ENCODE peak calls at places on chromosomes 6 and 20, in five cellular contexts. One of them, this sample, is unnamed.

GRCh38 chr20:4195499-4195898 is 180.1 kb upstream of the RNF24 start:
- DNase-seq in coronary artery: no peak
- DNase-seq in cardiac fibroblast: peak
- DNase-seq in AG04450: no peak
- DNase-seq in tibial artery: no peak
- DNase-seq in this sample: no peak

GRCh38 chr20:33415948-33416347 is 14.6 kb upstream of the CDK5RAP1 start:
- DNase-seq in coronary artery: no peak
- DNase-seq in cardiac fibroblast: peak
- DNase-seq in AG04450: no peak
- DNase-seq in tibial artery: peak
- DNase-seq in this sample: no peak

GRCh38 chr20:35768731-35769664 is 2.8 kb upstream of the PHF20 start:
- DNase-seq in coronary artery: peak
- DNase-seq in cardiac fibroblast: peak
- DNase-seq in AG04450: peak
- DNase-seq in tibial artery: peak
- DNase-seq in this sample: peak

GRCh38 chr6:17413313-17413750 is 19.9 kb downstream of the CAP2 start:
- DNase-seq in coronary artery: no peak
- DNase-seq in cardiac fibroblast: peak
- DNase-seq in AG04450: no peak
- DNase-seq in tibial artery: no peak
- DNase-seq in this sample: no peak

GRCh38 chr6:113065606-113066005 is 718.5 kb downstream of the RFPL4B start:
- DNase-seq in coronary artery: no peak
- DNase-seq in cardiac fibroblast: peak
- DNase-seq in AG04450: no peak
- DNase-seq in tibial artery: no peak
- DNase-seq in this sample: no peak

GRCh38 chr20:36305602-36306556 is at the start of gene DLGAP4:
- DNase-seq in coronary artery: peak
- DNase-seq in cardiac fibroblast: no peak
- DNase-seq in AG04450: no peak
- DNase-seq in tibial artery: no peak
- DNase-seq in this sample: no peak

GRCh38 chr6:158654498-158654897 is 4.6 kb downstream of the SYTL3 start:
- DNase-seq in coronary artery: no peak
- DNase-seq in cardiac fibroblast: peak
- DNase-seq in AG04450: no peak
- DNase-seq in tibial artery: peak
- DNase-seq in this sample: no peak

GRCh38 chr6:88698661-88699060 is 264.8 kb downstream of the RNGTT start:
- DNase-seq in coronary artery: no peak
- DNase-seq in cardiac fibroblast: no peak
- DNase-seq in AG04450: no peak
- DNase-seq in tibial artery: no peak
- DNase-seq in this sample: no peak

GRCh38 chr20:57008217-57008616 is 258.2 kb downstream of the BMP7 start:
- DNase-seq in coronary artery: no peak
- DNase-seq in cardiac fibroblast: no peak
- DNase-seq in AG04450: no peak
- DNase-seq in tibial artery: no peak
- DNase-seq in this sample: no peak

GRCh38 chr6:50936277-50936681 is 117.6 kb downstream of the TFAP2B start:
- DNase-seq in coronary artery: no peak
- DNase-seq in cardiac fibroblast: no peak
- DNase-seq in AG04450: no peak
- DNase-seq in tibial artery: no peak
- DNase-seq in this sample: no peak

GRCh38 chr20:51687071-51687470 is 81.1 kb downstream of the ATP9A start:
- DNase-seq in coronary artery: no peak
- DNase-seq in cardiac fibroblast: peak
- DNase-seq in AG04450: no peak
- DNase-seq in tibial artery: no peak
- DNase-seq in this sample: no peak

GRCh38 chr6:112187736-112188135 is 66.6 kb downstream of the LAMA4 start:
- DNase-seq in coronary artery: no peak
- DNase-seq in cardiac fibroblast: no peak
- DNase-seq in AG04450: no peak
- DNase-seq in tibial artery: no peak
- DNase-seq in this sample: no peak

GRCh38 chr6:89859744-89860143 is 30.1 kb downstream of the CASP8AP2 start:
- DNase-seq in coronary artery: no peak
- DNase-seq in cardiac fibroblast: no peak
- DNase-seq in AG04450: no peak
- DNase-seq in tibial artery: no peak
- DNase-seq in this sample: no peak

GRCh38 chr6:17427062-17427461 is 33.7 kb downstream of the CAP2 start:
- DNase-seq in coronary artery: no peak
- DNase-seq in cardiac fibroblast: no peak
- DNase-seq in AG04450: no peak
- DNase-seq in tibial artery: no peak
- DNase-seq in this sample: no peak

GRCh38 chr6:13813621-13814175 is 659 bp downstream of the MCUR1 start:
- DNase-seq in coronary artery: peak
- DNase-seq in cardiac fibroblast: peak
- DNase-seq in AG04450: peak
- DNase-seq in tibial artery: peak
- DNase-seq in this sample: peak

GRCh38 chr6:8170754-8171153 is 68.4 kb upstream of the EEF1E1 start:
- DNase-seq in coronary artery: no peak
- DNase-seq in cardiac fibroblast: no peak
- DNase-seq in AG04450: no peak
- DNase-seq in tibial artery: no peak
- DNase-seq in this sample: no peak

GRCh38 chr6:8025191-8025590 is 39.0 kb downstream of the BLOC1S5 start:
- DNase-seq in coronary artery: no peak
- DNase-seq in cardiac fibroblast: no peak
- DNase-seq in AG04450: no peak
- DNase-seq in tibial artery: no peak
- DNase-seq in this sample: no peak

GRCh38 chr20:39429716-39430115 is 467.6 kb downstream of the DHX35 start:
- DNase-seq in coronary artery: no peak
- DNase-seq in cardiac fibroblast: no peak
- DNase-seq in AG04450: no peak
- DNase-seq in tibial artery: no peak
- DNase-seq in this sample: no peak

GRCh38 chr20:35146299-35146921 is 726 bp downstream of the EDEM2 start:
- DNase-seq in coronary artery: no peak
- DNase-seq in cardiac fibroblast: peak
- DNase-seq in AG04450: no peak
- DNase-seq in tibial artery: no peak
- DNase-seq in this sample: no peak

GRCh38 chr6:21816231-21816630 is 222.7 kb downstream of the SOX4 start:
- DNase-seq in coronary artery: no peak
- DNase-seq in cardiac fibroblast: no peak
- DNase-seq in AG04450: no peak
- DNase-seq in tibial artery: no peak
- DNase-seq in this sample: no peak

GRCh38 chr6:21808045-21808470 is 214.5 kb downstream of the SOX4 start:
- DNase-seq in coronary artery: no peak
- DNase-seq in cardiac fibroblast: peak
- DNase-seq in AG04450: no peak
- DNase-seq in tibial artery: no peak
- DNase-seq in this sample: peak

GRCh38 chr6:21808551-21809181 is 215.1 kb downstream of the SOX4 start:
- DNase-seq in coronary artery: no peak
- DNase-seq in cardiac fibroblast: peak
- DNase-seq in AG04450: no peak
- DNase-seq in tibial artery: no peak
- DNase-seq in this sample: no peak

GRCh38 chr6:21807299-21807698 is 213.7 kb downstream of the SOX4 start:
- DNase-seq in coronary artery: no peak
- DNase-seq in cardiac fibroblast: no peak
- DNase-seq in AG04450: no peak
- DNase-seq in tibial artery: no peak
- DNase-seq in this sample: no peak

GRCh38 chr6:21811484-21811883 is 217.9 kb downstream of the SOX4 start:
- DNase-seq in coronary artery: no peak
- DNase-seq in cardiac fibroblast: no peak
- DNase-seq in AG04450: no peak
- DNase-seq in tibial artery: no peak
- DNase-seq in this sample: no peak
- TF ChIP-seq CTCF in coronary artery: no peak
- TF ChIP-seq CTCF in cardiac fibroblast: no peak
- TF ChIP-seq CTCF in AG04450: no peak
- TF ChIP-seq CTCF in tibial artery: no peak
- TF ChIP-seq CTCF in this sample: no peak

GRCh38 chr6:129469070-129469662 is 240.8 kb downstream of the ARHGAP18 start:
- DNase-seq in coronary artery: no peak
- DNase-seq in cardiac fibroblast: peak
- DNase-seq in AG04450: no peak
- DNase-seq in tibial artery: no peak
- DNase-seq in this sample: no peak

GRCh38 chr6:129475477-129476247 is 234.3 kb downstream of the ARHGAP18 start:
- DNase-seq in coronary artery: no peak
- DNase-seq in cardiac fibroblast: no peak
- DNase-seq in AG04450: no peak
- DNase-seq in tibial artery: no peak
- DNase-seq in this sample: no peak

GRCh38 chr6:129476248-129476564 is 233.8 kb downstream of the ARHGAP18 start:
- DNase-seq in coronary artery: no peak
- DNase-seq in cardiac fibroblast: no peak
- DNase-seq in AG04450: no peak
- DNase-seq in tibial artery: no peak
- DNase-seq in this sample: no peak

GRCh38 chr6:129476810-129477209 is 233.2 kb downstream of the ARHGAP18 start:
- DNase-seq in coronary artery: no peak
- DNase-seq in cardiac fibroblast: no peak
- DNase-seq in AG04450: no peak
- DNase-seq in tibial artery: no peak
- DNase-seq in this sample: no peak

DNA sequence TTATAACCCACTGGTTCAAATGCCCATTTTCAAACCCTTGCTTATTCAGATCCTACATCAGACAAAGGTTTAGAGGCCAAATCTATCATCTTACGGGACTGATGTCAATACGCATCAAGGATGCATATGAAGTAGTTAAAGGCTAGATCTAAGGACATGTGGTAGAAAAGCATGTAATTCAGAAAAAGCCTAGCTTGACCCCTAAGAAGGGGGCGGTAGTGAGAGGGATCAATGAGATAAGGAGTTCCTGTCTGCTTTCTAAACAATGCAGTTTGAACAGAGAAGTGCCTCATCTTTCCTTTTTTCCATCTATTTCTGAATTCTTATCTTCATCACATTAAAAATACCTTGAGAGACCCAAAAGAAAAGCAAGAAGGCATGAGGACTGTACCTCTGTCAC is 237.7 kb downstream of the ARHGAP18 start:
- DNase-seq in coronary artery: no peak
- DNase-seq in cardiac fibroblast: no peak
- DNase-seq in AG04450: no peak
- DNase-seq in tibial artery: no peak
- DNase-seq in this sample: no peak
- TF ChIP-seq CTCF in coronary artery: no peak
- TF ChIP-seq CTCF in cardiac fibroblast: no peak
- TF ChIP-seq CTCF in AG04450: no peak
- TF ChIP-seq CTCF in tibial artery: no peak
- TF ChIP-seq CTCF in this sample: no peak

DNA sequence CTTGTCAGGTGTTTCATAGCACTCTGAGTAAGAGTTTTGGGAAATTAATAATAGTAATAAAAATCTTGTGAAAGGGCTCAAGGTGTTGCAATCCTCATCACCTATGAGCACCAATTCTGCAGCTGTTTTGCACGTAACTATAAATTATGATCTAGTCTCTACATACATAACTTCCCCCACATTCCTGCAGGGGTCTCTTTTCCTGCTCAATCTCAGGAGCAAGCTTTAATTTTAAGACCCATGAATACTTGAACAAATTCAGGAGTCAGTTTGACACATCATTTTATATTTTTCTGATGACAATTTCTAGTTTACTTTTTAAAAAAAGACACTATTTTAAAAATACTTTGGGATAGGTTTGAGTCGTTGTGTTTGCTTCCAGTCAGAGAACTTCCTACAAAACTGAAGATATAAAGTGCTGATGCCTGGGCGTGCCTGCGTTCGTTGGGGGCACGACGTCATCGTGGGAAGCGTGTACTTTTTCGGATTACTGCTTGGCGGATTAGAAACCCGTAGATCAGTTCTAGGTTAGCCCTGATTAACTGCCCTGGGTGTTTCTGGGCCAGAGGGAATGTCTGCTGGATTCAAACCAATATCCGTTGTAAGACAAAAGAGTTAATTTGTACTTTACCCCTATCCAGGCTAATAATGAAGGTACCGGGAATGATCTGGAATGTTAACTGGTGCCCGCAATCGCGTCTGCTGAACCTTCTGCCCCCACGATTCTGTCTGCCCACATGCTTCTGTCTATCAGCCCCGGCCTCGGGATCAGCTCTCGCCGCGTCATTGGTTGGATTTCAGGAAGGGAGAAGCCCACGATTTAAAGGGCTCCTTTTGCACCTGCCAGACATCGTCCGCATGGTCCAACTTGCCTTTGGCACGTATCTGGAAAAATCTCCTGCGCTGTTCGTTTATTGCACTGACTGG is 940 bp upstream of the E2F3 start:
- DNase-seq in coronary artery: no peak
- DNase-seq in cardiac fibroblast: peak
- DNase-seq in AG04450: no peak
- DNase-seq in tibial artery: peak
- DNase-seq in this sample: no peak
- TF ChIP-seq CTCF in coronary artery: peak
- TF ChIP-seq CTCF in cardiac fibroblast: peak
- TF ChIP-seq CTCF in AG04450: peak
- TF ChIP-seq CTCF in tibial artery: peak
- TF ChIP-seq CTCF in this sample: peak

DNA sequence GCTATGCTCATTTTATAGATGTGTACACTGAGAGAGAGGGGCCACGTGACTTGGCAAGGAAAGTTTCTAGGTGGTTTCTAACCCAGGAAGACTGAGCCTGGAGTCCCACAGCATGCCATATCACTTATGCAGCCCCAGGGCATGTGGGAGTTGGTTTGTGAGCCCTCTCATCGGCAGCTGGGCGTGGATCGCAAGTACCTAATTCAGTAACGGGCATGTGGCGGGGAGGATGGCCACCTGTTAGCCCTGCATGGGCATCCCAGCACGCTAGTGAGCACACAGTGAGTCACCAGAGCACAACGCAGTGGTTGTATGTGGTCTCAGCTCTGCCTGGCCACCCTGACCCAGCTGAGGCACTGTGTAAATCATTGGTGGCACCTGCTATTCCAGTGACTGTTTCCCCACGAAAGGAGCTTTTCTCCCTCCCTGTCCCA is 88.3 kb downstream of the NINL start:
- DNase-seq in coronary artery: no peak
- DNase-seq in cardiac fibroblast: no peak
- DNase-seq in AG04450: no peak
- DNase-seq in tibial artery: no peak
- DNase-seq in this sample: no peak
- TF ChIP-seq CTCF in coronary artery: no peak
- TF ChIP-seq CTCF in cardiac fibroblast: no peak
- TF ChIP-seq CTCF in AG04450: no peak
- TF ChIP-seq CTCF in tibial artery: no peak
- TF ChIP-seq CTCF in this sample: no peak

GRCh38 chr6:38784506-38785235 is 69.6 kb downstream of the DNAH8 start:
- DNase-seq in coronary artery: no peak
- DNase-seq in cardiac fibroblast: peak
- DNase-seq in AG04450: no peak
- DNase-seq in tibial artery: no peak
- DNase-seq in this sample: no peak
- TF ChIP-seq CTCF in coronary artery: no peak
- TF ChIP-seq CTCF in cardiac fibroblast: no peak
- TF ChIP-seq CTCF in AG04450: no peak
- TF ChIP-seq CTCF in tibial artery: no peak
- TF ChIP-seq CTCF in this sample: no peak

This sample was measured in AG09319.